ENCODE peak calls at places on chromosomes 16 and 17, in ten cellular contexts. O, V, H, K, B, X, F, I, Y and Q are unnamed samples.

GRCh38 chr17:13114601-13115024 is 96.8 kb upstream of the ELAC2 start:
- DNase-seq in O (peak), V (peak), H (no peak), K (peak), B (peak), X (peak), F (no peak), I (no peak), Y (peak), Q (peak)

GRCh38 chr17:77568540-77568939 is 390.0 kb upstream of the TNRC6C start:
- DNase-seq in O (no peak), V (no peak), H (no peak), K (no peak), B (no peak), X (no peak), F (no peak), I (no peak), Y (no peak), Q (no peak)

GRCh38 chr16:23401142-23401541 is 51.8 kb downstream of the COG7 start:
- DNase-seq in O (no peak), V (no peak), H (no peak), K (no peak), B (no peak), X (no peak), F (no peak), I (no peak), Y (no peak), Q (no peak)

GRCh38 chr17:879546-879945 is 97.4 kb downstream of the MRM3 start:
- DNase-seq in O (peak), V (no peak), H (peak), K (peak), B (peak), X (no peak), F (peak), I (peak), Y (peak), Q (peak)

GRCh38 chr17:72578817-72579470 is 458.1 kb downstream of the SOX9 start:
- DNase-seq in O (no peak), V (no peak), H (no peak), K (no peak), B (no peak), X (no peak), F (no peak), I (no peak), Y (no peak), Q (no peak)

GRCh38 chr17:72120878-72121163 is at the start of gene SOX9:
- DNase-seq in O (peak), V (peak), H (peak), K (peak), B (peak), X (peak), F (peak), I (peak), Y (peak), Q (peak)

GRCh38 chr16:4411684-4412083 is 4.7 kb downstream of the CORO7 start:
- DNase-seq in O (no peak), V (no peak), H (no peak), K (no peak), B (peak), X (no peak), F (no peak), I (peak), Y (no peak), Q (peak)

GRCh38 chr17:4840893-4841242 is 7.7 kb downstream of the MINK1 start:
- DNase-seq in O (no peak), V (no peak), H (no peak), K (no peak), B (no peak), X (no peak), F (no peak), I (no peak), Y (no peak), Q (no peak)

GRCh38 chr16:66949472-66949871 is 11.6 kb upstream of the CES3 start:
- DNase-seq in O (no peak), V (no peak), H (no peak), K (no peak), B (no peak), X (no peak), F (no peak), I (no peak), Y (no peak), Q (no peak)

GRCh38 chr17:10270258-10270657 is 71.9 kb upstream of the GAS7 start:
- DNase-seq in O (peak), V (no peak), H (no peak), K (no peak), B (no peak), X (no peak), F (no peak), I (no peak), Y (no peak), Q (no peak)

GRCh38 chr17:16322636-16323035 is 30.6 kb downstream of the CENPV start:
- DNase-seq in O (peak), V (peak), H (no peak), K (no peak), B (peak), X (peak), F (no peak), I (no peak), Y (no peak), Q (peak)

GRCh38 chr17:62096401-62096670 is 31.3 kb upstream of the MED13 start:
- DNase-seq in O (no peak), V (no peak), H (no peak), K (no peak), B (no peak), X (no peak), F (no peak), I (no peak), Y (no peak), Q (no peak)

GRCh38 chr17:39231091-39231561 is 5.4 kb upstream of the STAC2 start:
- DNase-seq in O (peak), V (no peak), H (no peak), K (no peak), B (no peak), X (no peak), F (no peak), I (no peak), Y (no peak), Q (no peak)

GRCh38 chr16:24102120-24102740 is 153.9 kb upstream of the CACNG3 start:
- DNase-seq in O (no peak), V (no peak), H (no peak), K (no peak), B (no peak), X (no peak), F (no peak), I (no peak), Y (no peak), Q (no peak)

GRCh38 chr16:20740901-20741491 is 622 bp downstream of the THUMPD1 start:
- DNase-seq in O (peak), V (no peak), H (peak), K (peak), B (peak), X (peak), F (peak), I (peak), Y (peak), Q (peak)

GRCh38 chr16:89505204-89506112 is 2.7 kb upstream of the SPG7 start:
- DNase-seq in O (peak), V (no peak), H (peak), K (peak), B (peak), X (no peak), F (peak), I (peak), Y (no peak), Q (peak)

GRCh38 chr16:380837-381787 is 666 bp downstream of the PGAP6 start:
- DNase-seq in O (no peak), V (no peak), H (no peak), K (no peak), B (peak), X (no peak), F (no peak), I (no peak), Y (peak), Q (no peak)

GRCh38 chr16:67499159-67499558 is 15.8 kb upstream of the AGRP start:
- DNase-seq in O (peak), V (no peak), H (no peak), K (no peak), B (peak), X (no peak), F (no peak), I (no peak), Y (no peak), Q (no peak)

GRCh38 chr17:7408341-7408740 is 696 bp downstream of the NLGN2 start:
- DNase-seq in O (no peak), V (no peak), H (no peak), K (no peak), B (no peak), X (no peak), F (no peak), I (no peak), Y (no peak), Q (no peak)

GRCh38 chr17:73938706-73939105 is 264.8 kb upstream of the RPL38 start:
- DNase-seq in O (no peak), V (no peak), H (no peak), K (no peak), B (no peak), X (no peak), F (no peak), I (no peak), Y (no peak), Q (no peak)

GRCh38 chr16:15827299-15827698 is 29.5 kb downstream of the MYH11 start:
- DNase-seq in O (no peak), V (no peak), H (no peak), K (no peak), B (no peak), X (no peak), F (no peak), I (no peak), Y (no peak), Q (no peak)

GRCh38 chr17:57257213-57257873 is 1.0 kb downstream of the MSI2 start:
- DNase-seq in O (no peak), V (no peak), H (no peak), K (no peak), B (no peak), X (no peak), F (no peak), I (no peak), Y (peak), Q (no peak)

GRCh38 chr17:2932946-2933345 is 130.5 kb downstream of the OR1D5 start:
- DNase-seq in O (no peak), V (no peak), H (no peak), K (no peak), B (no peak), X (no peak), F (no peak), I (no peak), Y (no peak), Q (no peak)

GRCh38 chr17:8156174-8156992 is 4.2 kb upstream of the PER1 start:
- DNase-seq in O (peak), V (peak), H (peak), K (peak), B (peak), X (peak), F (peak), I (peak), Y (peak), Q (peak)

GRCh38 chr16:20851601-20852000 is 45.3 kb downstream of the REXO5 start:
- DNase-seq in O (peak), V (peak), H (no peak), K (peak), B (peak), X (peak), F (peak), I (peak), Y (no peak), Q (peak)

GRCh38 chr16:22008215-22009142 is 568 bp downstream of the MOSMO start:
- DNase-seq in O (no peak), V (no peak), H (no peak), K (peak), B (no peak), X (no peak), F (peak), I (no peak), Y (peak), Q (no peak)

GRCh38 chr17:17032131-17032692 is 10.0 kb upstream of the MPRIP start:
- DNase-seq in O (peak), V (peak), H (no peak), K (peak), B (peak), X (peak), F (peak), I (no peak), Y (peak), Q (peak)

GRCh38 chr17:9806709-9807108 is 15.2 kb downstream of the GSG1L2 start:
- DNase-seq in O (no peak), V (no peak), H (no peak), K (no peak), B (no peak), X (no peak), F (no peak), I (no peak), Y (no peak), Q (no peak)

GRCh38 chr16:89019511-89019910 is 42.5 kb upstream of the CBFA2T3 start:
- DNase-seq in O (no peak), V (no peak), H (no peak), K (no peak), B (no peak), X (no peak), F (no peak), I (no peak), Y (no peak), Q (no peak)

GRCh38 chr16:85245307-85246172 is 133.3 kb upstream of the CIBAR2 start:
- DNase-seq in O (peak), V (no peak), H (no peak), K (peak), B (peak), X (no peak), F (peak), I (peak), Y (peak), Q (peak)

GRCh38 chr17:34633351-34633750 is 54.0 kb downstream of the TMEM132E start:
- DNase-seq in O (no peak), V (no peak), H (no peak), K (no peak), B (no peak), X (no peak), F (no peak), I (no peak), Y (peak), Q (no peak)

GRCh38 chr16:66489818-66490217 is 60.1 kb downstream of the TK2 start:
- DNase-seq in O (no peak), V (no peak), H (no peak), K (no peak), B (no peak), X (no peak), F (peak), I (no peak), Y (no peak), Q (no peak)

GRCh38 chr16:89102035-89102776 is 8.6 kb downstream of the ACSF3 start:
- DNase-seq in O (no peak), V (no peak), H (no peak), K (no peak), B (no peak), X (no peak), F (no peak), I (no peak), Y (no peak), Q (no peak)

GRCh38 chr16:49704586-49705155 is 151.2 kb downstream of the ZNF423 start:
- DNase-seq in O (no peak), V (no peak), H (no peak), K (no peak), B (no peak), X (no peak), F (no peak), I (no peak), Y (peak), Q (peak)

GRCh38 chr17:58338454-58338841 is 9.9 kb upstream of the TSPOAP1 start:
- DNase-seq in O (no peak), V (no peak), H (no peak), K (no peak), B (no peak), X (no peak), F (no peak), I (no peak), Y (no peak), Q (no peak)
- H3K4me3 ChIP-seq in O (peak), V (peak), H (peak), K (no peak), B (no peak), X (no peak), F (no peak), I (no peak), Y (no peak), Q (no peak)

GRCh38 chr17:18361837-18362380 is 1.4 kb downstream of the SHMT1 start:
- DNase-seq in O (no peak), V (no peak), H (no peak), K (no peak), B (no peak), X (no peak), F (no peak), I (no peak), Y (no peak), Q (no peak)

GRCh38 chr17:18364166-18364565 is 816 bp upstream of the SHMT1 start:
- DNase-seq in O (no peak), V (no peak), H (no peak), K (no peak), B (no peak), X (no peak), F (no peak), I (no peak), Y (no peak), Q (no peak)

GRCh38 chr17:18362509-18363020 is 785 bp downstream of the SHMT1 start:
- DNase-seq in O (peak), V (no peak), H (no peak), K (peak), B (no peak), X (no peak), F (peak), I (peak), Y (peak), Q (peak)

GRCh38 chr17:18360518-18360917 is 2.8 kb downstream of the SHMT1 start:
- DNase-seq in O (no peak), V (no peak), H (no peak), K (no peak), B (no peak), X (no peak), F (no peak), I (no peak), Y (no peak), Q (no peak)

GRCh38 chr17:18363021-18363941 is at the start of gene SHMT1:
- DNase-seq in O (peak), V (peak), H (peak), K (peak), B (peak), X (peak), F (peak), I (peak), Y (peak), Q (peak)
- TF ChIP-seq CTCF in O (no peak), V (no peak), H (no peak), K (no peak), B (no peak), X (no peak), F (no peak), I (no peak), Y (no peak), Q (no peak)

GRCh38 chr16:3234543-3235541 is at the start of gene ZNF200:
- DNase-seq in O (peak), V (peak), H (peak), K (peak), B (peak), X (peak), F (peak), I (peak), Y (peak), Q (peak)

DNA sequence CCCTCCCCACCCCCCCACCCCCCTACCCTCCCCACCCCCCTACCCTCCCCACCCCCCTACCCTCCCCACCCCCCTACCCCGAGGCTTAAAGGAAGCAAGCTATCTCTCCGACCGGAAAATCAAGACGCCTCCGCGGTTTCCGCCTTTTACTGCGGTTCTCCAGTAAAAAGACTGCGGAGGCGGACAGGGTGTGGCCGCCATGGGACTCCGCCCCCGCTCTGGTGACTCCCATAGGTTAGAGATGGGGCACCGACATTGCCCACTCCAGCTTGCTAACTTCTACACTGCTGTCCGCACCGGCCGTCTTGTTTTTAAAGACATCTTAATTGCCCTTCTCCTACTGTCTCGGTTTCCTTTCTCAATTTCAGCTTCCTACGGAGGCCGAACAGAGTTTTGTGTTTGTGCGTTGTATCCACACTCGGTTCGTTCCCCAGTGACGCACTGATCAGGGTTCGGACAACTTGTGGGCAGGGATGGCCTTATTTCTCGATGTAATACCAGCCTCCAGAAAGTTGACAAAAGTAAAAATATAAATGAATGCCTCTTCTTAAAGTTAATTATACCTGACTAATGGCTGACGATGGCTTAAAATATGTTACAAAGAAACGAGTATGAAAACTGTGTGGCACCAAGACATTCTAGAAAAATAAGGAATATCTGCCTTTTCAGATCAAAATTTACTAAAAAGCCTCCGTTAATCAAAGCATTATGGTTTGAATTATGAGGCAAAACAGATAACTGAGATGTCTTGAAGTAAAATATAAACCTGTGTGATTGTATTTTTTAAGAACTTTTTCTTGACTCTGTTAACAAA is 1.1 kb upstream of the ZNF200 start:
- DNase-seq in O (no peak), V (no peak), H (no peak), K (no peak), B (no peak), X (no peak), F (peak), I (no peak), Y (peak), Q (no peak)
- H3K4me3 ChIP-seq in O (no peak), V (no peak), H (no peak), K (no peak), B (no peak), X (no peak), F (no peak), I (no peak), Y (no peak), Q (no peak)

DNA sequence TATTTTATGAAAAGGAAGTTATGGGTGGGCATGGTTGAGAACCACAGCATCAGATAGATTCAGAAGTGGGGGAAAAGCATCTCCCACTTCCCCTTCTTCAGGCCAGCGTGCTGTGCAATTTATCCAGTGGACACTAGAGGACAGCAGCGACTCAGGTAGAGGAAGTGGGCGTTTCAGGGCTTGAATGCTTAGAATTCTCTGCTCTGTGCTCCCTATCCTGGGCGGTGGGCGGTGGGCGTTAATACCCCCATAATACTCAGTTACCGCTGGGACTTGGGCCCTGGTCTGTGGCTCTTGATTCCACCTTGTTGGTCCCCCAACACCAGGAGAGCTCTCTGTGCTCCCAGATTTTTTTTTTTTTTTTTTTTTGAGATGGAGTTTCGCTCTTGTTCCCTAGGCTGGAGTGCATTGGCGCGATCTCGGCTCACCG is 3.7 kb upstream of the LYZL6 start:
- DNase-seq in O (peak), V (no peak), H (no peak), K (peak), B (peak), X (no peak), F (no peak), I (no peak), Y (peak), Q (peak)
- TF ChIP-seq CTCF in O (peak), V (peak), H (peak), K (peak), B (peak), X (peak), F (peak), I (peak), Y (peak), Q (peak)

GRCh38 chr17:80778716-80779115 is 212.9 kb upstream of the CHMP6 start:
- DNase-seq in O (no peak), V (no peak), H (no peak), K (no peak), B (no peak), X (no peak), F (no peak), I (no peak), Y (no peak), Q (no peak)

GRCh38 chr17:80780381-80781187 is 211.1 kb upstream of the CHMP6 start:
- DNase-seq in O (no peak), V (no peak), H (peak), K (no peak), B (peak), X (peak), F (no peak), I (no peak), Y (peak), Q (peak)

GRCh38 chr17:80781188-80781577 is 210.5 kb upstream of the CHMP6 start:
- DNase-seq in O (no peak), V (no peak), H (no peak), K (no peak), B (no peak), X (no peak), F (no peak), I (no peak), Y (no peak), Q (no peak)

GRCh38 chr17:80779336-80779735 is 212.3 kb upstream of the CHMP6 start:
- DNase-seq in O (no peak), V (no peak), H (no peak), K (no peak), B (no peak), X (no peak), F (no peak), I (no peak), Y (no peak), Q (no peak)

GRCh38 chr17:80779961-80780380 is 211.7 kb upstream of the CHMP6 start:
- DNase-seq in O (peak), V (no peak), H (no peak), K (no peak), B (peak), X (peak), F (no peak), I (no peak), Y (no peak), Q (peak)
- H3K4me3 ChIP-seq in O (no peak), V (no peak), H (no peak), K (no peak), B (no peak), X (no peak), F (no peak), I (no peak), Y (no peak), Q (no peak)